ENCODE peak calls at places on chromosomes 1 and 21, in four cellular contexts. One of them, this sample, is unnamed.

GRCh38 chr1:115976900-115977480 is 677 bp downstream of the SLC22A15 start:
- DNase-seq in left ventricle myocardium superior: no peak
- DNase-seq in caudate nucleus: peak
- DNase-seq in thoracic aorta: no peak
- DNase-seq in this sample: no peak

GRCh38 chr1:46219551-46220520 is 16.7 kb downstream of the LURAP1 start:
- DNase-seq in caudate nucleus: no peak
- DNase-seq in thoracic aorta: no peak
- DNase-seq in left ventricle myocardium superior: no peak
- DNase-seq in this sample: no peak

GRCh38 chr1:44108241-44108640 is 10.4 kb upstream of the KLF17 start:
- DNase-seq in thoracic aorta: no peak
- DNase-seq in caudate nucleus: no peak
- DNase-seq in left ventricle myocardium superior: no peak
- DNase-seq in this sample: no peak

GRCh38 chr1:106748581-106748980 is 307.9 kb upstream of the PRMT6 start:
- DNase-seq in thoracic aorta: no peak
- DNase-seq in caudate nucleus: no peak
- DNase-seq in left ventricle myocardium superior: no peak
- DNase-seq in this sample: no peak

GRCh38 chr1:221987860-221988520 is 246.1 kb upstream of the DUSP10 start:
- DNase-seq in caudate nucleus: no peak
- DNase-seq in left ventricle myocardium superior: no peak
- DNase-seq in thoracic aorta: no peak
- DNase-seq in this sample: peak

GRCh38 chr21:21018841-21019240 is 20.6 kb downstream of the NCAM2 start:
- DNase-seq in caudate nucleus: no peak
- DNase-seq in thoracic aorta: no peak
- DNase-seq in left ventricle myocardium superior: no peak
- DNase-seq in this sample: no peak

GRCh38 chr1:243849089-243850012 is 692 bp downstream of the AKT3 start:
- DNase-seq in thoracic aorta: peak
- DNase-seq in caudate nucleus: peak
- DNase-seq in left ventricle myocardium superior: peak
- DNase-seq in this sample: peak

GRCh38 chr1:28601696-28602095 is 9.6 kb downstream of the RAB42 start:
- DNase-seq in thoracic aorta: no peak
- DNase-seq in caudate nucleus: no peak
- DNase-seq in left ventricle myocardium superior: no peak
- DNase-seq in this sample: peak

GRCh38 chr1:222392571-222392970 is 155.3 kb downstream of the HHIPL2 start:
- DNase-seq in left ventricle myocardium superior: no peak
- DNase-seq in caudate nucleus: no peak
- DNase-seq in thoracic aorta: no peak
- DNase-seq in this sample: no peak

GRCh38 chr21:46079357-46080170 is 18.3 kb upstream of the COL6A2 start:
- DNase-seq in caudate nucleus: no peak
- DNase-seq in left ventricle myocardium superior: peak
- DNase-seq in thoracic aorta: no peak
- DNase-seq in this sample: peak

GRCh38 chr1:210332719-210333398 is 4.2 kb downstream of the HHAT start:
- DNase-seq in caudate nucleus: no peak
- DNase-seq in thoracic aorta: no peak
- DNase-seq in left ventricle myocardium superior: no peak
- DNase-seq in this sample: peak

GRCh38 chr1:25688390-25689119 is 72.0 kb downstream of the MAN1C1 start:
- DNase-seq in left ventricle myocardium superior: peak
- DNase-seq in caudate nucleus: no peak
- DNase-seq in thoracic aorta: peak
- DNase-seq in this sample: no peak

GRCh38 chr21:45947296-45947695 is 34.3 kb upstream of the COL6A1 start:
- DNase-seq in caudate nucleus: no peak
- DNase-seq in left ventricle myocardium superior: no peak
- DNase-seq in thoracic aorta: no peak
- DNase-seq in this sample: no peak

GRCh38 chr1:241240084-241240483 is 116.9 kb downstream of the RGS7 start:
- DNase-seq in left ventricle myocardium superior: no peak
- DNase-seq in caudate nucleus: no peak
- DNase-seq in thoracic aorta: no peak
- DNase-seq in this sample: peak

GRCh38 chr1:91555074-91555730 is 54.6 kb downstream of the CDC7 start:
- DNase-seq in thoracic aorta: no peak
- DNase-seq in left ventricle myocardium superior: no peak
- DNase-seq in caudate nucleus: no peak
- DNase-seq in this sample: peak

GRCh38 chr1:38331496-38332210 is 285.1 kb upstream of the POU3F1 start:
- DNase-seq in thoracic aorta: no peak
- DNase-seq in left ventricle myocardium superior: no peak
- DNase-seq in caudate nucleus: no peak
- DNase-seq in this sample: no peak

GRCh38 chr1:169538998-169539871 is 47.0 kb downstream of the F5 start:
- DNase-seq in thoracic aorta: no peak
- DNase-seq in left ventricle myocardium superior: no peak
- DNase-seq in caudate nucleus: no peak
- DNase-seq in this sample: peak